ENCODE peak calls at places on chromosomes 1 and 21, in four cellular contexts. One of them, this sample, is unnamed.

GRCh38 chr1:155396874-155397476 is 76.3 kb downstream of the RUSC1 start:
- DNase-seq in RWPE1: no peak
- DNase-seq in tibial nerve: no peak
- DNase-seq in fibroblast of the aortic adventitia: peak; percentile 49
- DNase-seq in this sample: no peak

GRCh38 chr1:159168043-159168442 is 3.4 kb upstream of the CADM3 start:
- DNase-seq in RWPE1: no peak
- DNase-seq in tibial nerve: no peak
- DNase-seq in fibroblast of the aortic adventitia: no peak
- DNase-seq in this sample: no peak

GRCh38 chr1:15749399-15750291 is 7.3 kb downstream of the TMEM82 start:
- DNase-seq in RWPE1: peak; percentile 41
- DNase-seq in tibial nerve: no peak
- DNase-seq in fibroblast of the aortic adventitia: peak; percentile 51
- DNase-seq in this sample: peak; percentile 77

GRCh38 chr1:7117599-7118281 is 332.5 kb downstream of the CAMTA1 start:
- DNase-seq in RWPE1: peak; percentile 80
- DNase-seq in tibial nerve: no peak
- DNase-seq in fibroblast of the aortic adventitia: peak; percentile 60
- DNase-seq in this sample: peak; percentile 56

GRCh38 chr1:234546890-234547788 is 62.8 kb downstream of the IRF2BP2 start:
- DNase-seq in RWPE1: no peak
- DNase-seq in tibial nerve: no peak
- DNase-seq in fibroblast of the aortic adventitia: no peak
- DNase-seq in this sample: no peak

GRCh38 chr21:37467082-37467481 is 100.5 kb downstream of the DYRK1A start:
- DNase-seq in RWPE1: no peak
- DNase-seq in tibial nerve: no peak
- DNase-seq in fibroblast of the aortic adventitia: no peak
- DNase-seq in this sample: no peak

GRCh38 chr1:54640863-54641836 is at the start of gene MROH7:
- DNase-seq in RWPE1: no peak
- DNase-seq in tibial nerve: no peak
- DNase-seq in fibroblast of the aortic adventitia: no peak
- DNase-seq in this sample: no peak

GRCh38 chr1:46072975-46073374 is 59.5 kb downstream of the PIK3R3 start:
- DNase-seq in RWPE1: peak; percentile 3
- DNase-seq in tibial nerve: no peak
- DNase-seq in fibroblast of the aortic adventitia: no peak
- DNase-seq in this sample: peak; percentile 10

GRCh38 chr1:78170845-78171244 is 125.1 kb downstream of the GIPC2 start:
- DNase-seq in RWPE1: no peak
- DNase-seq in tibial nerve: no peak
- DNase-seq in fibroblast of the aortic adventitia: peak; percentile 63
- DNase-seq in this sample: no peak

GRCh38 chr1:207336559-207337467 is 15.3 kb downstream of the CD55 start:
- DNase-seq in RWPE1: peak; percentile 8
- DNase-seq in tibial nerve: no peak
- DNase-seq in fibroblast of the aortic adventitia: no peak
- DNase-seq in this sample: no peak

GRCh38 chr1:228367798-228368791 is 38.5 kb downstream of the TRIM11 start:
- DNase-seq in RWPE1: no peak
- DNase-seq in tibial nerve: no peak
- DNase-seq in fibroblast of the aortic adventitia: no peak
- DNase-seq in this sample: no peak

GRCh38 chr1:203158967-203159665 is 16.5 kb downstream of the MYBPH start:
- DNase-seq in RWPE1: no peak
- DNase-seq in tibial nerve: no peak
- DNase-seq in fibroblast of the aortic adventitia: no peak
- DNase-seq in this sample: no peak

GRCh38 chr1:88888755-88889154 is 2.6 kb downstream of the GTF2B start:
- DNase-seq in RWPE1: no peak
- DNase-seq in tibial nerve: no peak
- DNase-seq in fibroblast of the aortic adventitia: no peak
- DNase-seq in this sample: no peak

GRCh38 chr1:88946845-88947244 is 45.6 kb downstream of the KYAT3 start:
- DNase-seq in RWPE1: no peak
- DNase-seq in tibial nerve: no peak
- DNase-seq in fibroblast of the aortic adventitia: peak; percentile 58
- DNase-seq in this sample: peak; percentile 65

GRCh38 chr21:37367758-37368535 is 1.4 kb downstream of the DYRK1A start:
- DNase-seq in RWPE1: no peak
- DNase-seq in tibial nerve: peak; percentile 25
- DNase-seq in fibroblast of the aortic adventitia: peak; percentile 47
- DNase-seq in this sample: peak; percentile 61

GRCh38 chr21:34197561-34197960 is 124.2 kb downstream of the MRPS6 start:
- DNase-seq in RWPE1: no peak
- DNase-seq in tibial nerve: no peak
- DNase-seq in fibroblast of the aortic adventitia: no peak
- DNase-seq in this sample: no peak

GRCh38 chr1:228102791-228103620 is at the start of gene C1orf35:
- DNase-seq in RWPE1: peak; percentile 94
- DNase-seq in tibial nerve: peak; percentile 86
- DNase-seq in fibroblast of the aortic adventitia: peak; percentile 88
- DNase-seq in this sample: peak; percentile 92

GRCh38 chr1:235286667-235287066 is 41.3 kb downstream of the ARID4B start:
- DNase-seq in RWPE1: no peak
- DNase-seq in tibial nerve: no peak
- DNase-seq in fibroblast of the aortic adventitia: no peak
- DNase-seq in this sample: no peak

GRCh38 chr1:33943978-33944377 is 80.1 kb downstream of the HMGB4 start:
- DNase-seq in RWPE1: no peak
- DNase-seq in tibial nerve: no peak
- DNase-seq in fibroblast of the aortic adventitia: peak; percentile 84
- DNase-seq in this sample: peak; percentile 56

GRCh38 chr1:11341881-11342552 is 69.0 kb downstream of the UBIAD1 start:
- DNase-seq in RWPE1: no peak
- DNase-seq in tibial nerve: no peak
- DNase-seq in fibroblast of the aortic adventitia: no peak
- DNase-seq in this sample: no peak

GRCh38 chr1:113615425-113615824 is 143.9 kb downstream of the PHTF1 start:
- DNase-seq in RWPE1: peak; percentile 50
- DNase-seq in tibial nerve: no peak
- DNase-seq in fibroblast of the aortic adventitia: peak; percentile 51
- DNase-seq in this sample: peak; percentile 10

GRCh38 chr1:33612877-33613487 is 140.5 kb downstream of the ZSCAN20 start:
- DNase-seq in RWPE1: peak; percentile 77
- DNase-seq in tibial nerve: peak; percentile 51
- DNase-seq in fibroblast of the aortic adventitia: peak; percentile 80
- DNase-seq in this sample: peak; percentile 75

GRCh38 chr1:5975133-5975880 is 16.9 kb downstream of the NPHP4 start:
- DNase-seq in RWPE1: peak; percentile 30
- DNase-seq in tibial nerve: no peak
- DNase-seq in fibroblast of the aortic adventitia: peak; percentile 51
- DNase-seq in this sample: peak; percentile 75
- TF ChIP-seq CTCF in RWPE1: peak; percentile 66
- TF ChIP-seq CTCF in tibial nerve: peak; percentile 70
- TF ChIP-seq CTCF in fibroblast of the aortic adventitia: peak; percentile 78
- TF ChIP-seq CTCF in this sample: peak; percentile 71

GRCh38 chr1:245652660-245653427 is 498.1 kb downstream of the KIF26B start:
- DNase-seq in RWPE1: no peak
- DNase-seq in tibial nerve: no peak
- DNase-seq in fibroblast of the aortic adventitia: no peak
- DNase-seq in this sample: no peak
- TF ChIP-seq CTCF in RWPE1: no peak
- TF ChIP-seq CTCF in tibial nerve: no peak
- TF ChIP-seq CTCF in fibroblast of the aortic adventitia: no peak
- TF ChIP-seq CTCF in this sample: no peak

GRCh38 chr1:66752000-66752592 is at the start of gene DYNLT5:
- DNase-seq in RWPE1: no peak
- DNase-seq in tibial nerve: no peak
- DNase-seq in fibroblast of the aortic adventitia: peak; percentile 31
- DNase-seq in this sample: peak; percentile 77
- TF ChIP-seq CTCF in RWPE1: no peak
- TF ChIP-seq CTCF in tibial nerve: no peak
- TF ChIP-seq CTCF in fibroblast of the aortic adventitia: peak; percentile 26
- TF ChIP-seq CTCF in this sample: no peak

GRCh38 chr1:37038079-37038702 is 3.9 kb upstream of the GRIK3 start:
- DNase-seq in RWPE1: peak; percentile 27
- DNase-seq in tibial nerve: no peak
- DNase-seq in fibroblast of the aortic adventitia: no peak
- DNase-seq in this sample: no peak
- TF ChIP-seq CTCF in RWPE1: no peak
- TF ChIP-seq CTCF in tibial nerve: peak; percentile 38
- TF ChIP-seq CTCF in fibroblast of the aortic adventitia: no peak
- TF ChIP-seq CTCF in this sample: no peak

GRCh38 chr1:47950481-47950880 is 46.7 kb downstream of the TRABD2B start:
- DNase-seq in RWPE1: no peak
- DNase-seq in tibial nerve: no peak
- DNase-seq in fibroblast of the aortic adventitia: no peak
- DNase-seq in this sample: no peak

GRCh38 chr1:47951545-47952235 is 45.5 kb downstream of the TRABD2B start:
- DNase-seq in RWPE1: no peak
- DNase-seq in tibial nerve: no peak
- DNase-seq in fibroblast of the aortic adventitia: no peak
- DNase-seq in this sample: no peak

GRCh38 chr1:47944561-47944960 is 52.6 kb downstream of the TRABD2B start:
- DNase-seq in RWPE1: no peak
- DNase-seq in tibial nerve: no peak
- DNase-seq in fibroblast of the aortic adventitia: peak; percentile 19
- DNase-seq in this sample: no peak

GRCh38 chr1:47951026-47951425 is 46.2 kb downstream of the TRABD2B start:
- DNase-seq in RWPE1: no peak
- DNase-seq in tibial nerve: no peak
- DNase-seq in fibroblast of the aortic adventitia: no peak
- DNase-seq in this sample: no peak

DNA sequence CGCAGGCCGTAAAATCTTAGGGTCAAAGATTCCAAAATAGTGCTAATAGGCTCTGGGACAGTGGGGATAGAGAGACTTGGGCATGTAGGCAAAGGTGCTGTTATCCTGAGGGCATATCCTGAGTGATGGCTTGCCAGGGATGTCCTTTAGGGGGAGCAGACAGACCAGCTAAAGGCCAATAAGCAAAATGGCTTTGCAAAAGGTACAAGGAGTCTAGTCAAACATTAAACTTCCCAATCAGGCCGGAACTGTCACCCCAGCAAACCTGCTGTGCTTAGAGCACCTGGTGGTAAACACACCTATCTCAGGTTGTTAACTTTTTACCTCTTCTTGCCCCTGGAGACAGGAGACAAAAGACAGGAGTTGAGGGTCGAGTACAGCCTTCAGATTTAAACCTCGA is 49.1 kb downstream of the TRABD2B start:
- DNase-seq in RWPE1: no peak
- DNase-seq in tibial nerve: no peak
- DNase-seq in fibroblast of the aortic adventitia: no peak
- DNase-seq in this sample: no peak
- TF ChIP-seq CTCF in RWPE1: no peak
- TF ChIP-seq CTCF in tibial nerve: no peak
- TF ChIP-seq CTCF in fibroblast of the aortic adventitia: no peak
- TF ChIP-seq CTCF in this sample: no peak

GRCh38 chr1:178294654-178295053 is 200.8 kb downstream of the RASAL2 start:
- DNase-seq in RWPE1: no peak
- DNase-seq in tibial nerve: no peak
- DNase-seq in fibroblast of the aortic adventitia: no peak
- DNase-seq in this sample: no peak
- TF ChIP-seq CTCF in RWPE1: no peak
- TF ChIP-seq CTCF in tibial nerve: no peak
- TF ChIP-seq CTCF in fibroblast of the aortic adventitia: no peak
- TF ChIP-seq CTCF in this sample: no peak

GRCh38 chr1:169070958-169071357 is 35.5 kb upstream of the ATP1B1 start:
- DNase-seq in RWPE1: no peak
- DNase-seq in tibial nerve: no peak
- DNase-seq in fibroblast of the aortic adventitia: no peak
- DNase-seq in this sample: no peak
- TF ChIP-seq CTCF in RWPE1: no peak
- TF ChIP-seq CTCF in tibial nerve: no peak
- TF ChIP-seq CTCF in fibroblast of the aortic adventitia: peak; percentile 16
- TF ChIP-seq CTCF in this sample: no peak

This sample was measured in cardiac fibroblast.